ENCODE peak calls at places on chromosomes 6 and 20, in four cellular contexts. X is activated CD4-positive, alpha-beta T cell treated with anti-CD3 and anti-CD28 coated beads for 24 hours; U is NCI-H1092 treated with DMSO at 0.1 percent for 48 hours; O is myocyte. P is an unnamed sample.

GRCh38 chr20:32527447-32528055 is 57.6 kb downstream of the NOL4L start:
- DNase-seq in X (no peak), U (peak), O (no peak), P (no peak)

GRCh38 chr20:50003253-50003656 is 20.5 kb downstream of the SNAI1 start:
- DNase-seq in X (no peak), U (no peak), O (no peak), P (no peak)

GRCh38 chr6:14706378-14706929 is 539.4 kb upstream of the JARID2 start:
- DNase-seq in X (peak), U (no peak), O (peak), P (no peak)

GRCh38 chr6:46983007-46983411 is 59.1 kb downstream of the ADGRF1 start:
- DNase-seq in X (no peak), U (no peak), O (no peak), P (peak)

GRCh38 chr20:34558320-34559202 is at the start of gene MAP1LC3A:
- DNase-seq in X (peak), U (peak), O (peak), P (peak)

GRCh38 chr20:63520939-63521601 is 505 bp downstream of the PPDPF start:
- DNase-seq in X (peak), U (peak), O (peak), P (peak)

GRCh38 chr20:48850681-48851299 is 23.0 kb upstream of the PREX1 start:
- DNase-seq in X (no peak), U (peak), O (no peak), P (no peak)

GRCh38 chr6:109237082-109237985 is 142.0 kb downstream of the CEP57L1 start:
- DNase-seq in X (no peak), U (no peak), O (no peak), P (no peak)

GRCh38 chr20:24960302-24960801 is 11.3 kb downstream of the CST7 start:
- DNase-seq in X (no peak), U (no peak), O (no peak), P (no peak)

GRCh38 chr6:17015551-17016381 is 86.1 kb upstream of the STMND1 start:
- DNase-seq in X (no peak), U (no peak), O (no peak), P (peak)

GRCh38 chr6:32886674-32887383 is 32.8 kb downstream of the PSMB9 start:
- DNase-seq in X (no peak), U (no peak), O (peak), P (no peak)

GRCh38 chr6:169650959-169651292 is 50.9 kb downstream of the WDR27 start:
- DNase-seq in X (no peak), U (no peak), O (no peak), P (no peak)

GRCh38 chr6:108559884-108560462 is 744 bp upstream of the FOXO3 start:
- DNase-seq in X (no peak), U (peak), O (peak), P (peak)

GRCh38 chr6:116556065-116556464 is 2.5 kb downstream of the CALHM4 start:
- DNase-seq in X (no peak), U (no peak), O (peak), P (no peak)

GRCh38 chr6:160139420-160139851 is 17.8 kb downstream of the SLC22A1 start:
- DNase-seq in X (no peak), U (no peak), O (peak), P (peak)

GRCh38 chr6:35624341-35625070 is 64.2 kb downstream of the FKBP5 start:
- DNase-seq in X (no peak), U (no peak), O (peak), P (peak)

GRCh38 chr6:37919417-37920157 is 100.1 kb downstream of the ZFAND3 start:
- DNase-seq in X (no peak), U (no peak), O (peak), P (peak)

GRCh38 chr6:40195751-40196518 is 261.7 kb upstream of the MOCS1 start:
- DNase-seq in X (no peak), U (no peak), O (no peak), P (no peak)

GRCh38 chr6:8245736-8246135 is 143.4 kb upstream of the EEF1E1 start:
- DNase-seq in X (no peak), U (no peak), O (no peak), P (no peak)

GRCh38 chr6:3748208-3748701 is 3.3 kb downstream of the PXDC1 start:
- DNase-seq in X (no peak), U (no peak), O (peak), P (peak)

GRCh38 chr6:106253731-106254130 is 71.8 kb downstream of the ATG5 start:
- DNase-seq in X (no peak), U (no peak), O (no peak), P (no peak)

GRCh38 chr6:41780623-41781301 is at the start of gene PRICKLE4:
- DNase-seq in X (no peak), U (no peak), O (peak), P (peak)

GRCh38 chr20:1816384-1817381 is 78.5 kb upstream of the SIRPA start:
- DNase-seq in X (no peak), U (no peak), O (peak), P (no peak)

GRCh38 chr6:152661776-152662175 is 24.6 kb upstream of the SYNE1 start:
- DNase-seq in X (no peak), U (no peak), O (no peak), P (peak)

GRCh38 chr20:61516398-61517208 is 264.5 kb downstream of the CDH4 start:
- DNase-seq in X (no peak), U (no peak), O (peak), P (no peak)

GRCh38 chr6:37454420-37455125 is 21.6 kb downstream of the CMTR1 start:
- DNase-seq in X (no peak), U (no peak), O (peak), P (no peak)

GRCh38 chr6:13402711-13403110 is 74.4 kb upstream of the TBC1D7 start:
- DNase-seq in X (no peak), U (no peak), O (no peak), P (no peak)

GRCh38 chr20:49983123-49983847 is 505 bp downstream of the SNAI1 start:
- DNase-seq in X (no peak), U (no peak), O (no peak), P (no peak)